ENCODE peak calls at places on chromosomes 6 and 20, in four cellular contexts. L, X, I and P are unnamed samples.

GRCh38 chr6:127997472-127998164 is 96.8 kb upstream of the THEMIS start:
- DNase-seq in L (no peak), X (no peak), I (no peak), P (no peak)

GRCh38 chr6:154404791-154405400 is 48.3 kb upstream of the IPCEF1 start:
- DNase-seq in L (no peak), X (no peak), I (no peak), P (no peak)

GRCh38 chr6:150584065-150584464 is 15.6 kb upstream of the PLEKHG1 start:
- DNase-seq in L (no peak), X (no peak), I (no peak), P (no peak)

GRCh38 chr6:1608976-1609661 is 596 bp upstream of the FOXC1 start:
- DNase-seq in L (no peak), X (no peak), I (no peak), P (no peak)

GRCh38 chr6:154613137-154613676 is 102.7 kb upstream of the CNKSR3 start:
- DNase-seq in L (no peak), X (no peak), I (peak), P (no peak)

GRCh38 chr20:14523090-14523489 is 185.7 kb upstream of the FLRT3 start:
- DNase-seq in L (no peak), X (no peak), I (no peak), P (no peak)

GRCh38 chr6:21241231-21242130 is 352.1 kb upstream of the SOX4 start:
- DNase-seq in L (peak), X (peak), I (no peak), P (no peak)

GRCh38 chr6:20447581-20448132 is 46.0 kb downstream of the E2F3 start:
- DNase-seq in L (no peak), X (no peak), I (no peak), P (no peak)

GRCh38 chr6:12968839-12969558 is 252.4 kb downstream of the PHACTR1 start:
- DNase-seq in L (no peak), X (no peak), I (no peak), P (no peak)

GRCh38 chr6:93663111-93663510 is 243.8 kb upstream of the EPHA7 start:
- DNase-seq in L (no peak), X (no peak), I (no peak), P (no peak)

GRCh38 chr20:59940956-59941294 is 736 bp downstream of the FAM217B start:
- DNase-seq in L (no peak), X (no peak), I (no peak), P (no peak)

GRCh38 chr20:51399138-51399890 is 143.2 kb downstream of the NFATC2 start:
- DNase-seq in L (no peak), X (no peak), I (no peak), P (no peak)

GRCh38 chr6:47355496-47355895 is 45.8 kb upstream of the TNFRSF21 start:
- DNase-seq in L (no peak), X (no peak), I (no peak), P (no peak)

GRCh38 chr6:15431762-15432495 is 186.1 kb downstream of the JARID2 start:
- DNase-seq in L (peak), X (no peak), I (no peak), P (no peak)

DNA sequence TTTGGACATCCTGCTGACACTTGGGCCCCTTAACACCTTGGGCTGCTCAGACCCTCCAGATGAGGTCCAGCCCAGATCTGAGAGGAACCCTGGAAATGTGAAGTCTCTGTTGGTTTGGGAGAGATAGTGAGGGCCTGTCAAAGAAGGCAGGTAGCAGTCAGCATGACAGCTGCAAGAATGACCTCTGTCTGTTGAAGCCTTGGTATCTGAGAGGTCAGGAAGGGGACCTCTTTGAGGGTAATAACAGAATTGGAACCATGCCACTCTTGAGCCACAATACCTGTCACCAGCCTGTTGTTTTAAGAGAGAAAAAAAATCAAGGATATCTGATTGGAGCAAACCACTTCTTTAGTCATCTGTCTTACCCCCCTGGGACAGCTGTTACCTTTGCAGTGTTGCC is 4.2 kb downstream of the SYS1 start:
- DNase-seq in L (no peak), X (no peak), I (no peak), P (no peak)
- TF ChIP-seq CBX5 in L (no peak), X (no peak), I (no peak), P (no peak)

DNA sequence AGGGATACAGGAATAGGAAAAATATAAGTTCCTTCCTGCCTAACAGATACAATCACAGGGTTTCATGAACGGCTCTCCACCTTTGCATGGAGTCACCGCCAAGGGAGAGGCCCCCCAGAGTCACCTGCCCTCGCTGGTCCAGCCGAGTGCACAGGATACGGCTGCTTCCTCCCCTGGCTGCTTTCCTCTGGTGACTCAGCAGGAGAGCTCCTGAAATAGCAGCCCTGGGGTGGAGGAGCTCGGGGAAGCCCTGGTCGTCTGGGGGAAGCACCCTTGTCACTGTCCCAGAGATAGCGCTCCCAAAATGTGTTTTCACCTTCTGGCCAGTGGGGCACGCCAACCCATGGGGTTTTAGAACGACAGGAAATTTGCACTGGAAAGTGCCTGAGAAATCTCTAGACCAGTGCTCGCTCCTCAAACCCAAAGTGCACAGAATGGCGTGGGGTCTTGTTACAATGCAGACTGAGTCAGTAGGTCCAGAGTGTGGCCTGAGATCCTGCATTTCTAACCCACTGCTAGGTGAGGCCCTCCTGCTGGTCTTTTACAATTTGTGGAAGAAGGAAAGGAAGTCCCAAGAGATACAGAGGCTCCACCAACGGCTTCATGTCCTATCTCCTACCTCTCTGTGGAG is 35.9 kb upstream of the FAM50B start:
- DNase-seq in L (peak), X (no peak), I (peak), P (no peak)
- TF ChIP-seq CBX5 in L (no peak), X (no peak), I (no peak), P (no peak)

GRCh38 chr20:6700563-6701328 is 66.7 kb upstream of the BMP2 start:
- DNase-seq in L (no peak), X (no peak), I (no peak), P (no peak)
- TF ChIP-seq CBX5 in L (no peak), X (no peak), I (no peak), P (no peak)

DNA sequence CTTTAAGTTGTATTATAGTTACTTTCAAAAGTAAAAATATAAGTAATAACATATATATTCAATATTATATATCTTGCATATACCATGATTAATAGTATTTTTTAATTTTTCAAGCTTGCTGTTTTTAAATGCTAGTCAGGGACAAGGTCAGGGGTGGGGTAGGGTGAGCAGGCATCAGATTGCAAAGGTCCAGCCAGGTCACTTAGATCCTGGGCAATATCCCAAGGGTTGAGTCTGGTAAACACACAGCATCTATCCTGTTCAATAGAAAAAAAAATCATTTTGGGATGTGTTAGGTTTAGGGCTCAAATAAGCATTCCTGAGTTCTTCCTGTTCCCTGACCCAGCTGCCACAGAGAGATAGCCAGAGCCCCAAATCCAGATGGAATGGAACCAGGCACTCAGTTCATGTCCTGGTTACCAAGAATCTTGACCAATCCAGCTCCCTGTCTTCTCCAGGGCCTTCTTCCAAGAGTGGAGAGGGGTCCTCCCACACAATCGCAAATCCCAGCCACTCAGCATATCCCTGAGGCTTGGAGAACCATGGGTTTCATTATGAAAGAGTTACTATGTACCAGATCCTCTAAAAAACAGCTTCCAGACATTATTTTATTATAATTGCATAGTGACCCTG is 134.9 kb upstream of the TOP1 start:
- DNase-seq in L (no peak), X (no peak), I (no peak), P (no peak)
- TF ChIP-seq CBX5 in L (no peak), X (no peak), I (no peak), P (no peak)

GRCh38 chr6:57137392-57137791 is 34.7 kb upstream of the BAG2 start:
- DNase-seq in L (no peak), X (no peak), I (no peak), P (no peak)

GRCh38 chr6:57134954-57135353 is 37.2 kb upstream of the BAG2 start:
- DNase-seq in L (no peak), X (no peak), I (no peak), P (no peak)

GRCh38 chr6:57130784-57131183 is 40.8 kb downstream of the ZNF451 start:
- DNase-seq in L (no peak), X (no peak), I (no peak), P (no peak)

GRCh38 chr6:57138026-57138425 is 34.1 kb upstream of the BAG2 start:
- DNase-seq in L (no peak), X (no peak), I (no peak), P (no peak)

GRCh38 chr6:57135885-57136284 is 36.2 kb upstream of the BAG2 start:
- DNase-seq in L (no peak), X (no peak), I (no peak), P (no peak)
- TF ChIP-seq CBX5 in L (no peak), X (no peak), I (no peak), P (no peak)

DNA sequence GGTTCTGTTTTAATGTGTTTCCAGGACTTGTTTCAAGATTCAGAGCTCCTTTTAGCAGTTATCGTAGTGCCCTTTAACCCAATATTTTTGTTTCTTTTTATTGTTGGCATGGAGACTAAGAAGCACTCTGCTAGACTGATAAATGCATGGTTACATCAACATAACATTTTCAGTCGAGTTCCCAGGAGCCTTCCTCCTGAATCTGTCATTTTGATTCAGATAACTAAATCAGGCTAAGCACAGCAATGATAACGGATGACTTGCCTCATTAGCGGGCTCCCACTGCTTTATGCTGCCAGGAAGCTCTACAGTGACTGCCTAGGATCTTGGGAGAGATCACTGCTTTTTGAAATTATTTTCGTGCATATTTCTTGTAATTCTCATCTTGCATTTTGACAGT is 772.8 kb upstream of the GJE1 start:
- DNase-seq in L (no peak), X (no peak), I (no peak), P (no peak)
- TF ChIP-seq CBX5 in L (no peak), X (no peak), I (no peak), P (no peak)

GRCh38 chr6:7691675-7692452 is 34.0 kb upstream of the BMP6 start:
- DNase-seq in L (peak), X (no peak), I (peak), P (no peak)
- TF ChIP-seq CBX5 in L (no peak), X (no peak), I (no peak), P (no peak)

DNA sequence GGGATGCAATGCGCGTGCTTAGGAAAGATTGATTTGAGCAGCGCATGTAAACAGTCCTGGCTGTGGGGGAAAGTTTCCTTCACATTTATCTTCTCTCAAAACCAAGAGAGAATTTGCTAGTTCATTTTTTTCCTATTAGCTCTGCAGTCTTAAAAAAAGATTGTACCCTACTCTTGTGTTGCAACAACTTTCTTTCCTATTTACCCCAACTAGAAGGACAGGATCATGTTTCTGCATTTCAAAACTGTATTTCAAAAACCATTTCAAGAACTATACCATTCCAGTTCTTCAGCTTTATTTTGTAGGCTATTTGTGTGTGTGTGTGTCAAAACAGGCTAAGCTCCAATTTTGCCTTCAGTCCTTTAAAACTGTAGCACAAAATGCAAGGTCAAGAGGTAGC is 473.1 kb downstream of the KIF16B start:
- DNase-seq in L (no peak), X (no peak), I (no peak), P (no peak)
- TF ChIP-seq CBX5 in L (no peak), X (no peak), I (no peak), P (no peak)

GRCh38 chr6:8180327-8181161 is 78.2 kb upstream of the EEF1E1 start:
- DNase-seq in L (no peak), X (no peak), I (no peak), P (no peak)

GRCh38 chr6:8182857-8183256 is 80.5 kb upstream of the EEF1E1 start:
- DNase-seq in L (no peak), X (no peak), I (no peak), P (no peak)

GRCh38 chr6:8183266-8183665 is 80.9 kb upstream of the EEF1E1 start:
- DNase-seq in L (no peak), X (no peak), I (no peak), P (no peak)

GRCh38 chr6:8181162-8181909 is 79.0 kb upstream of the EEF1E1 start:
- DNase-seq in L (no peak), X (no peak), I (no peak), P (no peak)

GRCh38 chr6:8182209-8182845 is 80.0 kb upstream of the EEF1E1 start:
- DNase-seq in L (no peak), X (no peak), I (no peak), P (no peak)
- TF ChIP-seq CBX5 in L (no peak), X (no peak), I (no peak), P (no peak)

GRCh38 chr6:90584636-90585255 is 2.1 kb downstream of the MAP3K7 start:
- DNase-seq in L (no peak), X (no peak), I (no peak), P (no peak)
- TF ChIP-seq CBX5 in L (no peak), X (no peak), I (no peak), P (no peak)